ENCODE peak calls at places on chromosomes 16 and 17, in six cellular contexts. L is aorta, A is right cardiac atrium, O is suprapubic skin, M is lung, U is Peyer's patch. J is an unnamed sample.

GRCh38 chr17:42179911-42180410 is 981 bp downstream of the KCNH4 start:
- DNase-seq in L (no peak), A (peak; percentile 50), O (no peak), M (no peak), U (no peak), J (peak; percentile 60)

GRCh38 chr16:53913920-53914319 is 210.0 kb downstream of the FTO start:
- DNase-seq in L (no peak), A (peak; percentile 25), O (no peak), M (no peak), U (no peak), J (no peak)

GRCh38 chr17:79984045-79984840 is 51.4 kb downstream of the TBC1D16 start:
- DNase-seq in L (no peak), A (no peak), O (peak; percentile 41), M (no peak), U (peak; percentile 24), J (no peak)

GRCh38 chr17:81831957-81832607 is 1.0 kb downstream of the MCRIP1 start:
- DNase-seq in L (peak; percentile 65), A (no peak), O (no peak), M (no peak), U (no peak), J (no peak)

GRCh38 chr16:27636453-27637200 is 86.7 kb downstream of the KATNIP start:
- DNase-seq in L (no peak), A (no peak), O (no peak), M (no peak), U (no peak), J (no peak)

GRCh38 chr16:86033016-86033474 is 134.1 kb downstream of the IRF8 start:
- DNase-seq in L (no peak), A (no peak), O (no peak), M (no peak), U (peak; percentile 44), J (no peak)

GRCh38 chr16:64121473-64121872 is 1000.4 kb downstream of the CDH11 start:
- DNase-seq in L (no peak), A (no peak), O (no peak), M (no peak), U (no peak), J (no peak)

GRCh38 chr17:47188266-47188665 is 829 bp downstream of the CDC27 start:
- DNase-seq in L (no peak), A (no peak), O (no peak), M (no peak), U (no peak), J (no peak)

GRCh38 chr17:80937501-80938356 is 53.9 kb upstream of the CHMP6 start:
- DNase-seq in L (peak; percentile 44), A (no peak), O (no peak), M (no peak), U (no peak), J (no peak)

GRCh38 chr17:41917957-41918391 is 777 bp downstream of the ACLY start:
- DNase-seq in L (peak; percentile 76), A (peak; percentile 86), O (peak; percentile 81), M (peak; percentile 60), U (peak; percentile 70), J (peak; percentile 78)

GRCh38 chr16:19213885-19214284 is 45.8 kb downstream of the SYT17 start:
- DNase-seq in L (no peak), A (no peak), O (no peak), M (no peak), U (no peak), J (no peak)

GRCh38 chr16:85173077-85173980 is 61.1 kb upstream of the CIBAR2 start:
- DNase-seq in L (no peak), A (no peak), O (no peak), M (no peak), U (no peak), J (no peak)

GRCh38 chr16:47519037-47519436 is 57.9 kb downstream of the PHKB start:
- DNase-seq in L (no peak), A (no peak), O (no peak), M (no peak), U (no peak), J (no peak)

GRCh38 chr17:35536664-35537160 is 766 bp downstream of the SLFN12L start:
- DNase-seq in L (no peak), A (peak; percentile 21), O (no peak), M (no peak), U (no peak), J (no peak)

GRCh38 chr16:65537336-65537735 is 415.5 kb upstream of the CDH11 start:
- DNase-seq in L (no peak), A (no peak), O (no peak), M (no peak), U (no peak), J (no peak)

GRCh38 chr17:55601874-55602364 is 90.7 kb upstream of the SMIM36 start:
- DNase-seq in L (no peak), A (no peak), O (no peak), M (no peak), U (no peak), J (no peak)

GRCh38 chr17:6786618-6787017 is 10.6 kb downstream of the FBXO39 start:
- DNase-seq in L (no peak), A (no peak), O (no peak), M (no peak), U (no peak), J (no peak)

GRCh38 chr16:84239910-84240309 is at the start of gene KCNG4:
- DNase-seq in L (no peak), A (no peak), O (no peak), M (no peak), U (no peak), J (no peak)

GRCh38 chr16:5065813-5066212 is at the start of gene C16orf89:
- DNase-seq in L (no peak), A (no peak), O (no peak), M (peak; percentile 78), U (no peak), J (peak; percentile 27)

GRCh38 chr17:32127156-32127897 is 15.0 kb upstream of the RHOT1 start:
- DNase-seq in L (peak; percentile 92), A (peak; percentile 91), O (peak; percentile 92), M (peak; percentile 85), U (peak; percentile 95), J (peak; percentile 85)

GRCh38 chr17:50174444-50174843 is 8.6 kb downstream of the SGCA start:
- DNase-seq in L (no peak), A (peak; percentile 4), O (no peak), M (no peak), U (no peak), J (no peak)

GRCh38 chr16:81587626-81588160 is 143.1 kb downstream of the CMIP start:
- DNase-seq in L (no peak), A (no peak), O (no peak), M (no peak), U (no peak), J (no peak)

GRCh38 chr17:77061711-77062110 is 79.1 kb upstream of the SEC14L1 start:
- DNase-seq in L (no peak), A (no peak), O (no peak), M (no peak), U (no peak), J (no peak)

GRCh38 chr17:54694287-54694887 is 206.3 kb upstream of the TOM1L1 start:
- DNase-seq in L (no peak), A (no peak), O (no peak), M (no peak), U (no peak), J (no peak)

GRCh38 chr17:72707881-72708280 is 384.6 kb downstream of the SLC39A11 start:
- DNase-seq in L (no peak), A (no peak), O (no peak), M (no peak), U (no peak), J (no peak)

GRCh38 chr17:35315971-35316370 is 57.5 kb downstream of the SLFN11 start:
- DNase-seq in L (no peak), A (no peak), O (no peak), M (no peak), U (no peak), J (no peak)

GRCh38 chr17:44916059-44916780 is 920 bp upstream of the GFAP start:
- DNase-seq in L (peak; percentile 21), A (no peak), O (no peak), M (no peak), U (peak; percentile 21), J (no peak)

GRCh38 chr16:87060026-87060986 is 256.9 kb downstream of the C16orf95 start:
- DNase-seq in L (peak; percentile 75), A (no peak), O (no peak), M (no peak), U (no peak), J (no peak)

GRCh38 chr16:87064731-87065720 is 252.2 kb downstream of the C16orf95 start:
- DNase-seq in L (no peak), A (no peak), O (no peak), M (no peak), U (no peak), J (no peak)

GRCh38 chr16:87063543-87063942 is 253.6 kb downstream of the C16orf95 start:
- DNase-seq in L (no peak), A (no peak), O (no peak), M (no peak), U (no peak), J (no peak)

GRCh38 chr16:87061521-87061920 is 255.7 kb downstream of the C16orf95 start:
- DNase-seq in L (no peak), A (no peak), O (no peak), M (no peak), U (no peak), J (no peak)

DNA sequence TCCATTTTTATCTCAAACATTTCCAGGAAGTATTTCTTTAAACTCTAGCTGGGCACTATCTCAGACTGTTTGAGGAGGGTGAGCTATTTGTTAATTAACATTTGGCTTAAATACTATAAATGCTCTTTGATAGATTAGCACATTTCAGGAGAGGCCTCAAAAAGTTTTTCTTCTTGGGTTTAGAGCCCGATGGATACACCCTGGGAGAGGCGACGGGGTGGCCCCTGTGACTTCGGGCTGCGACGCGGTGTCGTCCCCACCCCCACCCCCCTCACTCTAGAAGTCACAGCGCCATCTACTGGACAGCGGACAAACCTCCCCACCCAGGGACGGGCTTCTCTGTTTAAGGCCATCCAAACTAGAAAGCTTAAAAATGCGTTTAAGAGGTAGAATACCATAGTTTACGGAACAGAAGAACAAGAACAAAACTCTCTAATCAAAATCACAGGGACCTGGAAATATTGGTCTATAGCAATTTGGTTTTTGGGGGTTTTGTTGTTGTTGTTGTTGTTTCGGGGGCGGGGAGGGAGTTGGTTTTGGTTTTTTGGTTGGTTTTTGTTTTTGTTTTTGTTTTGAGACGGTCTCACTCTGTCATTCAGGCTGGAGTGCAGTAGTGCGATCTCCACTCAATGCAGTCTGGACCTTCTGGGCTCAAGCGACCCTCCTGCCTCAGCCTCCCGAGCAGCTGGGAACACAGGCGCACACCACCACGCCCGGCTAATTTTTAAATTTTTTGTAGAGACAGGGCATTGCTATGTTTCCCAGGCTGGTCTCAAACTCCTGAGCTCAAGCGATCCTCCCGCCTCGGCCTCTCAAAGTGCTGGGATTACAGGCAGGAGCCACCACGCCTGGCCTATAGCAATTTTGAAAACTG is 254.4 kb downstream of the C16orf95 start:
- DNase-seq in L (peak; percentile 86), A (peak; percentile 72), O (peak; percentile 80), M (peak; percentile 50), U (peak; percentile 72), J (peak; percentile 73)
- H3K27ac ChIP-seq in L (peak overlapping the region; percentile 45), A (no peak overlapping the region), O (no peak overlapping the region), M (no peak overlapping the region), U (no peak overlapping the region), J (no peak overlapping the region)

GRCh38 chr17:65035704-65036103 is 20.8 kb downstream of the GNA13 start:
- DNase-seq in L (no peak), A (no peak), O (no peak), M (no peak), U (no peak), J (no peak)
- H3K27ac ChIP-seq in L (no peak overlapping the region), A (no peak overlapping the region), O (no peak overlapping the region), M (no peak overlapping the region), U (no peak overlapping the region), J (peak overlapping the region; percentile 56)

GRCh38 chr16:29975134-29975538 is 1.5 kb downstream of the TAOK2 start:
- DNase-seq in L (no peak), A (no peak), O (no peak), M (no peak), U (no peak), J (no peak)
- H3K27ac ChIP-seq in L (no peak overlapping the region), A (peak overlapping the region; percentile 88), O (peak overlapping the region; percentile 40), M (peak overlapping the region; percentile 95), U (peak overlapping the region; percentile 86), J (peak overlapping the region; percentile 100)

GRCh38 chr16:89351645-89352044 is 134.1 kb downstream of the ZNF778 start:
- DNase-seq in L (no peak), A (no peak), O (no peak), M (no peak), U (no peak), J (no peak)
- H3K27ac ChIP-seq in L (no peak overlapping the region), A (peak overlapping the region; percentile 44), O (no peak overlapping the region), M (no peak overlapping the region), U (peak overlapping the region; percentile 81), J (no peak overlapping the region)